ENCODE peak calls at places on chromosomes 7 and 10, in four cellular contexts. R is mucosa of descending colon; G is MM.1S; Z is CD8-positive, alpha-beta memory T cell. H is an unnamed sample.

GRCh38 chr7:98802781-98803110 is 67.1 kb downstream of the TMEM130 start:
- DNase-seq in R (no peak), Z (no peak), G (no peak), H (no peak)

GRCh38 chr10:91349381-91349780 is 60.8 kb upstream of the HECTD2 start:
- DNase-seq in Z (no peak), G (no peak), R (no peak), H (no peak)

GRCh38 chr7:134946260-134946659 is 40.0 kb upstream of the AGBL3 start:
- DNase-seq in R (no peak), Z (no peak), G (no peak), H (no peak)

GRCh38 chr7:107551936-107552335 is 11.8 kb downstream of the COG5 start:
- DNase-seq in G (no peak), Z (no peak), R (no peak), H (no peak)

GRCh38 chr7:83850037-83850619 is 201.2 kb upstream of the SEMA3E start:
- DNase-seq in R (no peak), G (no peak), Z (no peak), H (no peak)

GRCh38 chr7:33809218-33809617 is 96.1 kb upstream of the BMPER start:
- DNase-seq in G (no peak), Z (no peak), R (no peak), H (no peak)

GRCh38 chr10:9681655-9682054 is 1336.0 kb upstream of the CELF2 start:
- DNase-seq in R (no peak), Z (no peak), G (no peak), H (no peak)

GRCh38 chr7:86914468-86915054 is 144.9 kb downstream of the ELAPOR2 start:
- DNase-seq in Z (no peak), R (no peak), G (peak; percentile 27), H (no peak)

GRCh38 chr10:99661370-99661749 is 2.1 kb downstream of the ENTPD7 start:
- DNase-seq in R (no peak), Z (no peak), G (no peak), H (no peak)

GRCh38 chr7:94883676-94884075 is 23.7 kb upstream of the PPP1R9A start:
- DNase-seq in G (no peak), Z (no peak), R (no peak), H (no peak)

DNA sequence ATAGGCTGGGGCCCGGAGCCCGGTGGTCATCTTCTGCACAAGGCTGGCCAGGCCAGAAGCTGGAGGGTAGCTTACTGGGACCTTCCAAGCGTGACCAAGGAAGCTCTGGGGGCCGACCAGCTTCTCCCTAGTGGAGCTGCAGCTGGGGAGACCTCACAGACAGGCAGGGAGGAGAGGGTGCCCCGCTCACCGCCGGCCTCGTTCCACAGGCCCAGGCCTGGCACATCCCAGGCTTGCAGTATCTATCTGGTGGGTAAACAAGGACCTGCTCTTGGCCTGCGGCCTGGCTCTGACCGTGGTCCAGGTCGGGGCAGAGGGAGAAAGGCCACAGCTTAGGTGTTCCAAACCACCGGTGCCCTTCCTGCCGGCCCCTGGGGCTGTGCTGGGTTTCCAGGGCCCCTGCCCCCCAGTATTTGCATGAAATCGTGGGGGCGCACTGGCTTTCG is 1.6 kb upstream of the ELFN1 start:
- DNase-seq in Z (no peak), R (peak; percentile 21), G (no peak), H (peak; percentile 76)
- H3K4me3 ChIP-seq in Z (no peak overlapping the region), R (no peak overlapping the region), G (no peak overlapping the region), H (peak overlapping the region; percentile 67)

GRCh38 chr7:27101906-27102577 is 441 bp downstream of the HOXA2 start:
- DNase-seq in G (no peak), Z (no peak), R (peak; percentile 68), H (peak; percentile 74)
- H3K4me3 ChIP-seq in G (no peak overlapping the region), Z (no peak overlapping the region), R (no peak overlapping the region), H (no peak overlapping the region)

GRCh38 chr7:105600720-105601550 is 19.6 kb upstream of the EFCAB10 start:
- DNase-seq in Z (no peak), G (no peak), R (no peak), H (no peak)

GRCh38 chr7:105594034-105594433 is 12.7 kb upstream of the EFCAB10 start:
- DNase-seq in G (peak; percentile 50), Z (no peak), R (no peak), H (peak; percentile 51)

GRCh38 chr7:105591522-105591921 is 10.2 kb upstream of the EFCAB10 start:
- DNase-seq in R (no peak), Z (no peak), G (no peak), H (no peak)

GRCh38 chr7:105599551-105599950 is 18.3 kb upstream of the EFCAB10 start:
- DNase-seq in Z (no peak), G (no peak), R (no peak), H (no peak)

DNA sequence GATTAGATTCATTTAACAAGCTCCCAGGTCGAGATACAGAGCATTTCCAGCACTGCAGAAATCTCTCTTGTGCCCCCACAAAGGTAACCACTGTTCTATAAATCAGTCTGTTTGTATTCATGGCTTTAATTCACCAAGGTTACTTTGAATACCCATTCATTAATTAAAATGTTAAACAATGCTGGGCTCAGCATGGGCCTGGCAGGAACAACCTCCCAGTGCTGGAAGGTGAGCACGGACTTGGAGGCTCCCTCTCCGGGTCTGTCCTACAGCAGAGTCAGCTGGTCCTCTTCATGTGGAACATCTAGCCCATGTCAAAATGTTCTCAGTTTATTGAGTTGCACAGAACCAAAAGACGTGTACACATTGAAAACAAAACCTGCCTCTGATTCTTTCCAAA is 15.6 kb upstream of the EFCAB10 start:
- DNase-seq in Z (no peak), G (no peak), R (no peak), H (no peak)
- H3K4me3 ChIP-seq in Z (no peak overlapping the region), G (no peak overlapping the region), R (no peak overlapping the region), H (no peak overlapping the region)

GRCh38 chr10:74307061-74307651 is 156.1 kb downstream of the ADK start:
- DNase-seq in R (no peak), G (peak; percentile 39), Z (no peak), H (no peak)
- H3K4me3 ChIP-seq in R (no peak overlapping the region), G (peak overlapping the region; percentile 36), Z (no peak overlapping the region), H (no peak overlapping the region)

DNA sequence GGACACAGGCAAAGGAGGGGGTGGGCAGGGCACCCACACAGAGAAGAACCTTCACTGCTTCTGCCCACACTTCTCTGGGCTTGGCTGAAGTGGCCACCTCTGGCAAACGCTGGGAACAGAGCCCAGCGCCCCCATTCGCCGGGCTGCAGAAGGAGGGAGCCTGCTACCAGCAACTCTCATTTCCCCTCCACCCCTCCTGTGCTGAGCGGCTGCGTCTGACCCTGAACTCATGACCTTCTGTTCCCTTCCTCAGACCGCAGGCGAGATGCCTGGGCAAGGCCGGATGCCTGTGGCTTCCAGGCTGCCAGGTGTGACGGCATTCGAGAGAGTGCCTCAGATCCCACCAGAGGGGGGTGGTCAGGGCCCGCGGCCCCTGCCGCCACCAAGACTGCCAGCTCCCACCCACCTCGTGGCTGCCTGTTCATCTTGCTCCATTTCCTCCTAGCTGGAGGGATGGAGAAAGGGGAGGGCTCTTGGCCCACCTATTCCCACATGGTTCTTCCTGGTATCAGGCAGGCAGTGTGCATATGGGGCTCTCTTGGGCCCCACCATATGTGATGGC is 19.8 kb downstream of the DNAJB12 start:
- DNase-seq in G (peak; percentile 98), Z (peak; percentile 77), R (peak; percentile 81), H (no peak)
- H3K4me3 ChIP-seq in G (peak overlapping the region; percentile 35), Z (peak overlapping the region; percentile 55), R (no peak overlapping the region), H (no peak overlapping the region)

DNA sequence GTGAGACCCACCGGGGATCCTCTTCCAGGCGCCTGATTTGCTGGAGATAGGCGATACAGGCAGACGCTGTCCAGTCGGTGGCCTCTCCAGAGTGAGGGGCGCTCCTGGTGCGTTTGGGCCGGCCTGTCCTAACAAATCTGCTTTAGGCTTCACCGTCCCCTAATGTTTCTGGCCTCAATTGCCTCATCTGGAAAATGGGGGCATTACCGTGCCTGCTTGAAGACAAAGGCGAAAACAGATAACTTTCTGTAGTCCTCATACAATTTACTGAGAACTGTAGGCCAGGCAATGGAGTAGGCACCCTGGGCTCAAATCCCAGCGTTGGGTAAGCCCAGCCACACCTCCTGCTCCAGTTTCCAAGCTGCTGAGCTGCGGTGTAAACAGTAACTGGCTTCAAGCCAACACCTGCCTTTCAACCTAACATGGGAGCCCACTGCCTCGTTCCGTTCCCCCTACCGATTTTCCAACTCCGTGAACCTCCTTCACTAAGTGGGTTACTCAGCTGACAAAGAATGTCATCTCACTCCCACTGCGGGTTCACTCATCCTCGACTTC is 579 bp upstream of the ZFAND4 start:
- DNase-seq in R (no peak), G (no peak), Z (no peak), H (no peak)
- H3K4me3 ChIP-seq in R (peak overlapping the region; percentile 22), G (peak overlapping the region; percentile 60), Z (peak overlapping the region; percentile 71), H (peak overlapping the region; percentile 54)

DNA sequence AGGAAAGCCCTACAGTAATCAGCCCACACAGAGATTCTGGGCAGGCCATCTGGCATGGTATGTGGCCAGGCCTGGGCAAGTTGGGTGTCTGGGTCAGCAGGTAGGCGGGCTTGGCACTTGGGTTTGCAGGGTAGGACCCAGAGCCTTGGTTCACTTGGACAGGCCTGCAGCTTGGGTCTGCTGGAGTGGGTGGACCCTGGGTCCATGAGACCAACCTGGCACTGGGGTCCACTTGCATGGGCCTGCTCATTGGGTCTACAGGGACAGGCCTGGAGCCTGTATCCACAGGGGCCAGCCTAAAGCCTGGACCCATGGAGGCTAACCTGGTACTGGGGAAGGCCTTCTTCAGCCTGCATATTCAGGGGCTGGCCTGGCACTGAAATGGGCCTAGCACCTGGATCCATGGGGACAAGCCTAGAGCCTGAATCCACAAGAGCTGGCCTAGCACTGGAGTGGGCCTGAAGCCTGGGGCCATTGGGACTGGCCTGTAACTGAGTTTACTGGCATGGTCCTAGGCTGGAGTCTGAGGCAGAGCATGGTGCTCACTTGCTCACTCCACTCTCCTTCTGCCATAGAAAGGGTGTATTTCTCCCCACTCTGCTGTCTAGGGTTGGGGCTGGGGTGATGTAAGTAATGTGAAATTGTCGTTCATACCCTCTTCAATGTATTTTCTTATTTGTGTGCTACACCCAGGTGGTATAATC is 315.0 kb downstream of the AHR start:
- DNase-seq in Z (no peak), G (no peak), R (no peak), H (no peak)
- H3K4me3 ChIP-seq in Z (no peak overlapping the region), G (no peak overlapping the region), R (no peak overlapping the region), H (no peak overlapping the region)

GRCh38 chr10:84798333-84798732 is 469.9 kb downstream of the CCSER2 start:
- DNase-seq in R (no peak), Z (no peak), G (no peak), H (no peak)
- H3K4me3 ChIP-seq in R (no peak overlapping the region), Z (no peak overlapping the region), G (no peak overlapping the region), H (no peak overlapping the region)

H was measured in H7.